ENCODE peak calls at places on chromosomes 1 and 21, in five cellular contexts. W, B, X, E and M are unnamed samples.

GRCh38 chr1:1308756-1309524 is 543 bp downstream of the PUSL1 start:
- DNase-seq in W (peak), B (no peak), X (no peak), E (no peak), M (peak)

GRCh38 chr1:55696181-55696580 is 481.0 kb upstream of the USP24 start:
- DNase-seq in W (no peak), B (no peak), X (peak), E (no peak), M (no peak)

GRCh38 chr1:42700006-42700405 is 17.8 kb downstream of the YBX1 start:
- DNase-seq in W (no peak), B (no peak), X (peak), E (no peak), M (no peak)

GRCh38 chr1:248858096-248858890 is 592 bp downstream of the ZNF692 start:
- DNase-seq in W (peak), B (no peak), X (peak), E (peak), M (peak)

GRCh38 chr1:151816964-151817730 is 11.9 kb upstream of the LINGO4 start:
- DNase-seq in W (no peak), B (no peak), X (no peak), E (no peak), M (no peak)

GRCh38 chr1:54805981-54806381 is 4.9 kb upstream of the TTC22 start:
- DNase-seq in W (no peak), B (no peak), X (no peak), E (no peak), M (no peak)

GRCh38 chr1:38512789-38513188 is 346.8 kb downstream of the RRAGC start:
- DNase-seq in W (peak), B (no peak), X (no peak), E (no peak), M (no peak)

GRCh38 chr1:155938220-155938627 is 3.2 kb upstream of the RXFP4 start:
- DNase-seq in W (no peak), B (no peak), X (peak), E (no peak), M (peak)

GRCh38 chr1:201709564-201710295 is 119.2 kb upstream of the IPO9 start:
- DNase-seq in W (peak), B (peak), X (peak), E (peak), M (peak)

GRCh38 chr21:27564684-27565280 is 597.9 kb upstream of the ADAMTS5 start:
- DNase-seq in W (no peak), B (no peak), X (peak), E (peak), M (peak)

GRCh38 chr1:165449121-165449520 is 4.2 kb upstream of the RXRG start:
- DNase-seq in W (no peak), B (no peak), X (no peak), E (no peak), M (no peak)

GRCh38 chr1:2258996-2259395 is 30.9 kb downstream of the SKI start:
- DNase-seq in W (no peak), B (peak), X (no peak), E (peak), M (peak)

DNA sequence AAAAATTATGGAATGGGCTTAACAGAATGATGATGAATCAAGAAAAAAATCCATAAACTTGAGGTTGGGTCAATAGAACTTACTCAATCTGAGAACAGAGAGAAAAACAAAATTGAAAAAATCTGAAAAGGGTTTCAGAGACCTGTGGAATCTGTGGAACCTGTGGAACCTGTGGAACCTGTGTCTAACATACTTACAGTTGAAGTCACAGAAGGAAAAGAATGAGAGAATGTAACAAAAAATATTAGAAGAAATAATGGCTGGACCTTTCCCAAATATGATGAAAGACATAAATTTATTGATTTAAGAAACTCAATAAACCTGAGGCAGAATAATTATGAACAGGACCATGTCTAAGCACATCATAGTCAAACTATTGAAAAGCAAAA is 17.7 kb upstream of the QSOX1 start:
- DNase-seq in W (no peak), B (no peak), X (no peak), E (no peak), M (no peak)
- TF ChIP-seq CTCF in W (no peak), B (no peak), X (no peak), E (no peak), M (no peak)

DNA sequence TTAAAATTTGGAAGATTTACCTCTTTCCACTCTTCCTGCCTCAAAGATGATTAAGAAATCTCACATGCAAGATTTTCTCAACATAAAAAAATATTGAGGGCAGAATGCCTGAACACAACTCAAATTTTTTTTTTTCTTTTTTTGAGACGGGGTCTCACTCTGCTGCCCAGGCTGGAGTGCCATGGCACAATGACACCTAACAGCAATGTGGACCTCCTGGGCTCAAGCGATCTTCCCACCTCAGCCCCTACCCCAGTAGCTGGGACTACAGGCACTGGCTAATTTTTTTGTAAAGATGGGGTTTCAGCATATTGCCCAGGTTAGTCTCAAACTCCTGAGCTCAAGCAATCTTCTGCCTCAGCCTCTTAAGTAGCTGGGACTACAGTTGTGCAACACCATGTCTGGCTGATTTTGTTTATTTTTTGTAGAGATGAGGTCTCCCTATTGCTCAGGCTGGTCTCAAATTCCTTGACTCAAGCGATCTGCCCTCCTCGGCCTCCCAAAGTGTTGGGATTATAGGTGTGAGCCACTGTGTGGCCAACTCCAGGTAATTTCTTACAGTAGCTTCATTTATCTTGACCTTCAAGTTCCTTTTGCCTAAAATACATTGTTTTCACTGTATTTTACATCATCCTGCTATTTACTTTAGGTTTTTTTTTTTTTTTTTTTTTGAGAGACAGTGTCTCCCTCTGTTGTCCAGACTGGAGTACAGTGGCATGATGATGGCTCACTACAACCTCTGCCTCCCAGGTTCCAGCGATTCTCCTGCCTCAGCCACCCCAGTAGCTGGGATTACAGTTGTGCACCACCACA is 10.4 kb downstream of the NUCKS1 start:
- DNase-seq in W (no peak), B (no peak), X (peak), E (no peak), M (no peak)
- TF ChIP-seq CTCF in W (no peak), B (no peak), X (peak), E (no peak), M (no peak)

GRCh38 chr1:112806090-112806642 is 91.0 kb upstream of the PPM1J start:
- DNase-seq in W (no peak), B (no peak), X (no peak), E (no peak), M (no peak)

GRCh38 chr1:112807117-112807516 is 92.0 kb upstream of the PPM1J start:
- DNase-seq in W (no peak), B (no peak), X (no peak), E (no peak), M (no peak)

GRCh38 chr1:112803906-112804762 is 89.0 kb upstream of the PPM1J start:
- DNase-seq in W (peak), B (peak), X (peak), E (peak), M (peak)

GRCh38 chr1:112807999-112808398 is 92.9 kb upstream of the PPM1J start:
- DNase-seq in W (no peak), B (no peak), X (no peak), E (no peak), M (no peak)

DNA sequence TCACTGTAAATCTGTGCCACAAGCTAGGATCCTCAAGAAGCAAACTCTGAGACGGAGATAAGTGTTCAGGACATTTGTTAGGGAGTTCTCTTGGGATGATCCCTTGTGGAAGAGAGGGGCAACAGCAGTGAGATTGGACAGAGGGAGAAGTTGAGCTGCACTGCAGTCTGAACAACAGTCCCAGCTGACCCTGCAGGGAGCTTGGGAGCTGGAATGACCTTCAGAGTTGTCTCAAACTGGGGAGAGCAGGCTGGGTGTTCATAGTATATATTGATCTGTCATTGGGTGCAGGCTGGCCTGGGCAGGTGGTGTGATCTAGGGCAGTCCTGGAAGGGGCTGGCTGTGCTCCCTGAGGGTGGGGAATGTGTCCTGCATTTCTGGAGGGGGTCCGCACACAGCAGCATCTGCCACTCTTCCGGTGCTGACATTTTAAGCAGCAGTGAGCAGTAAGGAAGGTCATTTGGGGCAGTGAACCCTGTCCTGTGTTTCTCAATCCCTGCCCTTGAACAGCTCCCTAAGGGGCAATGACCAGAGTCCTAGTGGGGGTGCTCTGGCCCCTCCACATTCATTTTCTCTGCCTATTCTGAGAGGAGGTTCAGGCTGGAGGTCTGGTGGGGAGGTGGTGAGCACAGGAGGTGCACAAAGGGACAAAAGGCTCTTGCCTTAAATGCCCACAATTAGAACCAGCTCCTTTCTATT is 90.2 kb upstream of the PPM1J start:
- DNase-seq in W (no peak), B (no peak), X (no peak), E (peak), M (no peak)
- TF ChIP-seq CTCF in W (no peak), B (no peak), X (no peak), E (no peak), M (no peak)

DNA sequence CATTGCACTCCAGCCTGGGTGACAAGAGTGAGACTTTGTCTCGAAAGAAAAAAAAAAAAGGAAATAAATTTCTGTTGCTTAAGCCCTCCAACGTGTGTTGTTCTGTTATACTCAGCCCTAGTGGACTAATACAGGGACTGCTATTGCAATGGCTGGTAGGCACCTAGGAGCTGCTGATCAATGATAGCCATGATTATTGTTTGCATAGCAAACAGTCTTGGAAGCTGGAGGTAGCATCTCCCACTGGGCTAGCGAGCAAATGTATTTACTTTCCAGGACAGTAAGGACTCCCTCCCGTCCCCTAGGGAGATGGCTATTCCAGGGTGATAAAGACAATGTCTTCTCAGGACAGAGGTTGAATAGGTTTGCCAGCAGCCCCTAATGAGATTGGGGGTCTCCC is 13.5 kb upstream of the TNFRSF8 start:
- DNase-seq in W (no peak), B (no peak), X (no peak), E (no peak), M (no peak)
- TF ChIP-seq CTCF in W (no peak), B (no peak), X (no peak), E (no peak), M (no peak)

DNA sequence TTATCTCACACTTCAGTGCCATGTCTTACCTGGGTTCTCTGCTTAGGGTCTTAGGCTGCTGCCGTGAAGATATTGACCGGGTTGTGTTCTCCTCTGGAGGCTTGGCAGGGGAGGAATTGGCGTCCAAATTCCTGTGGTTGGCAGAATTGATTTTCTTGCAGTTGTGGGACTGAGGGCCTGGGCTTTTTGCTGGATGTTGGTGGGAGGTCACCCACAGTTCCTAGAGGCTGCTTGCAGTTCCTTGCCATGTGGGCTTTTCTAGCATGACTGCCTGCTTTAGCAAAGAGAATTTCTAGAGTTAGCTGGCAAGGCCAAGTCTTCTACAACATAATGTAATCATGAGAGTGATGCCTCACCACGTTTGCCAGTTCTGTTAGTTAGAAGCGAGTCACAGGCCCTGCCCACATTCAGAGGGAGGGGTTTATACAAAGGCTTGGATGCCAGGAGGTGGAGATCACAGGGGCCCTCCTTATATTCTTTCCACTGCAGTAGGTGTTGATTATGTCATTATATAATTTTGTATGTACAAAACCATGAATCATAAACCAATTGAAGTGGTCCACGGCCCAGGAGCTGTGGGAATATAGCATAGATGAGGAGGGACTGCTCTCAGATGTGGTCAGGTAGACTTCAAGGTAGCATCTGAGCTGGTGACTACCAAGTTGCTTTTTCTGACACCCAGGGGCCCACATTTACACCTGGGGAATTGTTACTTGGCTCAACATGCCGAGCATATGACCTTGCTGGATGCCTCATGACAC is 6.6 kb downstream of the UBL4B start:
- DNase-seq in W (no peak), B (no peak), X (peak), E (no peak), M (peak)
- TF ChIP-seq CTCF in W (no peak), B (no peak), X (no peak), E (no peak), M (no peak)

GRCh38 chr1:157958280-157958679 is 35.2 kb upstream of the KIRREL1 start:
- DNase-seq in W (no peak), B (no peak), X (no peak), E (no peak), M (no peak)

GRCh38 chr1:157963713-157964112 is 29.7 kb upstream of the KIRREL1 start:
- DNase-seq in W (peak), B (peak), X (peak), E (peak), M (peak)

GRCh38 chr1:157959750-157960149 is 33.7 kb upstream of the KIRREL1 start:
- DNase-seq in W (no peak), B (no peak), X (no peak), E (no peak), M (no peak)

GRCh38 chr1:157961805-157962762 is 31.4 kb upstream of the KIRREL1 start:
- DNase-seq in W (no peak), B (no peak), X (peak), E (no peak), M (peak)

GRCh38 chr1:157960773-157961172 is 32.7 kb upstream of the KIRREL1 start:
- DNase-seq in W (no peak), B (no peak), X (no peak), E (no peak), M (no peak)
- TF ChIP-seq CTCF in W (no peak), B (no peak), X (no peak), E (no peak), M (no peak)